ENCODE peak calls at places on chromosomes 5 and 9, in six cellular contexts. One of them, this sample, is unnamed.

GRCh38 chr5:34660444-34660843 is 4.3 kb downstream of the RAI14 start:
- DNase-seq in H1: no peak
- DNase-seq in A549: no peak
- DNase-seq in HepG2: no peak
- DNase-seq in endothelial cell of umbilical vein: peak
- DNase-seq in K562: no peak
- DNase-seq in this sample: no peak

GRCh38 chr5:104998572-104998971 is 1436.0 kb upstream of the NUDT12 start:
- DNase-seq in A549: no peak
- DNase-seq in H1: no peak
- DNase-seq in endothelial cell of umbilical vein: no peak
- DNase-seq in K562: peak
- DNase-seq in HepG2: no peak
- DNase-seq in this sample: no peak

GRCh38 chr9:88530051-88530450 is 4.9 kb upstream of the NXNL2 start:
- DNase-seq in H1: no peak
- DNase-seq in K562: no peak
- DNase-seq in HepG2: peak
- DNase-seq in endothelial cell of umbilical vein: no peak
- DNase-seq in A549: no peak
- DNase-seq in this sample: no peak

GRCh38 chr5:111929892-111930291 is 172.9 kb upstream of the NREP start:
- DNase-seq in endothelial cell of umbilical vein: no peak
- DNase-seq in A549: no peak
- DNase-seq in H1: no peak
- DNase-seq in HepG2: no peak
- DNase-seq in K562: no peak
- DNase-seq in this sample: no peak

GRCh38 chr5:115600771-115601170 is 1.5 kb downstream of the TICAM2 start:
- DNase-seq in HepG2: no peak
- DNase-seq in endothelial cell of umbilical vein: no peak
- DNase-seq in H1: no peak
- DNase-seq in A549: no peak
- DNase-seq in K562: no peak
- DNase-seq in this sample: no peak

GRCh38 chr9:100739208-100739607 is 161.3 kb downstream of the CAVIN4 start:
- DNase-seq in endothelial cell of umbilical vein: no peak
- DNase-seq in K562: no peak
- DNase-seq in A549: no peak
- DNase-seq in HepG2: no peak
- DNase-seq in H1: no peak
- DNase-seq in this sample: no peak

GRCh38 chr5:172870807-172871431 is 36.9 kb downstream of the ERGIC1 start:
- DNase-seq in H1: no peak
- DNase-seq in A549: no peak
- DNase-seq in K562: no peak
- DNase-seq in endothelial cell of umbilical vein: peak
- DNase-seq in HepG2: no peak
- DNase-seq in this sample: no peak

GRCh38 chr5:111685969-111686368 is 71.0 kb downstream of the NREP start:
- DNase-seq in K562: peak
- DNase-seq in HepG2: peak
- DNase-seq in H1: peak
- DNase-seq in endothelial cell of umbilical vein: no peak
- DNase-seq in A549: peak
- DNase-seq in this sample: peak

GRCh38 chr5:23631283-23632045 is 124.1 kb downstream of the PRDM9 start:
- DNase-seq in A549: peak
- DNase-seq in K562: no peak
- DNase-seq in endothelial cell of umbilical vein: no peak
- DNase-seq in H1: no peak
- DNase-seq in HepG2: no peak
- DNase-seq in this sample: no peak

GRCh38 chr5:160280384-160281090 is 31.8 kb downstream of the CCNJL start:
- DNase-seq in endothelial cell of umbilical vein: no peak
- DNase-seq in K562: no peak
- DNase-seq in H1: no peak
- DNase-seq in HepG2: no peak
- DNase-seq in A549: no peak
- DNase-seq in this sample: no peak

GRCh38 chr9:104958756-104959155 is 30.8 kb upstream of the ABCA1 start:
- DNase-seq in K562: no peak
- DNase-seq in HepG2: no peak
- DNase-seq in endothelial cell of umbilical vein: no peak
- DNase-seq in A549: no peak
- DNase-seq in H1: no peak
- DNase-seq in this sample: no peak

GRCh38 chr5:76489877-76490688 is 87.0 kb downstream of the IQGAP2 start:
- DNase-seq in K562: no peak
- DNase-seq in H1: no peak
- DNase-seq in HepG2: no peak
- DNase-seq in endothelial cell of umbilical vein: no peak
- DNase-seq in A549: no peak
- DNase-seq in this sample: no peak
- TF ChIP-seq JUN in K562: no peak
- TF ChIP-seq JUN in H1: no peak
- TF ChIP-seq JUN in HepG2: no peak
- TF ChIP-seq JUN in endothelial cell of umbilical vein: no peak
- TF ChIP-seq JUN in A549: no peak
- TF ChIP-seq JUN in this sample: no peak

GRCh38 chr9:86075132-86075807 is 24.1 kb downstream of the GOLM1 start:
- DNase-seq in A549: no peak
- DNase-seq in HepG2: no peak
- DNase-seq in H1: no peak
- DNase-seq in endothelial cell of umbilical vein: no peak
- DNase-seq in K562: no peak
- DNase-seq in this sample: no peak
- TF ChIP-seq JUN in A549: no peak
- TF ChIP-seq JUN in HepG2: no peak
- TF ChIP-seq JUN in H1: no peak
- TF ChIP-seq JUN in endothelial cell of umbilical vein: no peak
- TF ChIP-seq JUN in K562: no peak
- TF ChIP-seq JUN in this sample: no peak

GRCh38 chr9:89576404-89576824 is 28.4 kb upstream of the GADD45G start:
- DNase-seq in A549: peak
- DNase-seq in endothelial cell of umbilical vein: peak
- DNase-seq in HepG2: peak
- DNase-seq in K562: peak
- DNase-seq in H1: no peak
- DNase-seq in this sample: no peak
- TF ChIP-seq JUN in A549: no peak
- TF ChIP-seq JUN in endothelial cell of umbilical vein: no peak
- TF ChIP-seq JUN in HepG2: no peak
- TF ChIP-seq JUN in K562: no peak
- TF ChIP-seq JUN in H1: no peak
- TF ChIP-seq JUN in this sample: no peak

GRCh38 chr9:98536542-98537173 is 172.1 kb downstream of the GABBR2 start:
- DNase-seq in K562: peak
- DNase-seq in A549: no peak
- DNase-seq in H1: peak
- DNase-seq in endothelial cell of umbilical vein: no peak
- DNase-seq in HepG2: peak
- DNase-seq in this sample: peak

GRCh38 chr9:98532574-98532973 is 176.2 kb downstream of the GABBR2 start:
- DNase-seq in A549: no peak
- DNase-seq in endothelial cell of umbilical vein: no peak
- DNase-seq in H1: no peak
- DNase-seq in K562: no peak
- DNase-seq in HepG2: no peak
- DNase-seq in this sample: no peak

GRCh38 chr9:98532147-98532546 is 176.6 kb downstream of the GABBR2 start:
- DNase-seq in H1: no peak
- DNase-seq in endothelial cell of umbilical vein: peak
- DNase-seq in A549: no peak
- DNase-seq in K562: no peak
- DNase-seq in HepG2: no peak
- DNase-seq in this sample: no peak

GRCh38 chr9:98533132-98533531 is 175.6 kb downstream of the GABBR2 start:
- DNase-seq in K562: no peak
- DNase-seq in endothelial cell of umbilical vein: no peak
- DNase-seq in HepG2: no peak
- DNase-seq in H1: no peak
- DNase-seq in A549: no peak
- DNase-seq in this sample: no peak

GRCh38 chr9:98533866-98534265 is 174.9 kb downstream of the GABBR2 start:
- DNase-seq in HepG2: no peak
- DNase-seq in H1: no peak
- DNase-seq in A549: no peak
- DNase-seq in K562: no peak
- DNase-seq in endothelial cell of umbilical vein: no peak
- DNase-seq in this sample: no peak
- TF ChIP-seq JUN in HepG2: no peak
- TF ChIP-seq JUN in H1: no peak
- TF ChIP-seq JUN in A549: no peak
- TF ChIP-seq JUN in K562: no peak
- TF ChIP-seq JUN in endothelial cell of umbilical vein: no peak
- TF ChIP-seq JUN in this sample: no peak

DNA sequence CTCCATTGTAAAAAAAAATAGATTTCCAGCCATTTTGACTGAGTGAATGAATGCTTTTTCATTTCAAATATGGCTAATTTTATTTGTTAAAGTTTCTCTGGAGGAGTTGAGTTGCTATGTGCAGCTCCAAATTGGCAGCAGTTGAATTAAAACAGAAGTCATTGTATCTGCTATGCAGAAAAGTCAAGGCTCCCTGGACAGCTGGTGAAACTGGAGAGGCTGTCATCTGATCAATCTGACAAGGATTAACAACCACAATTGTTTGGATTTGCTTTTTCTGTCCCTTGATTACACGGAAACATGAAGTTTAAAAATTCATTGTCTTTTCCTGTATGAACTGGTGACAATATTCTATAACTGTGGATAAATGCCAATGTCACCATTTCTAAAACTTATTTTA is 713.8 kb downstream of the EFNA5 start:
- DNase-seq in A549: no peak
- DNase-seq in K562: no peak
- DNase-seq in HepG2: no peak
- DNase-seq in endothelial cell of umbilical vein: no peak
- DNase-seq in H1: no peak
- DNase-seq in this sample: no peak
- TF ChIP-seq JUN in A549: no peak
- TF ChIP-seq JUN in K562: no peak
- TF ChIP-seq JUN in HepG2: no peak
- TF ChIP-seq JUN in endothelial cell of umbilical vein: no peak
- TF ChIP-seq JUN in H1: no peak
- TF ChIP-seq JUN in this sample: no peak

DNA sequence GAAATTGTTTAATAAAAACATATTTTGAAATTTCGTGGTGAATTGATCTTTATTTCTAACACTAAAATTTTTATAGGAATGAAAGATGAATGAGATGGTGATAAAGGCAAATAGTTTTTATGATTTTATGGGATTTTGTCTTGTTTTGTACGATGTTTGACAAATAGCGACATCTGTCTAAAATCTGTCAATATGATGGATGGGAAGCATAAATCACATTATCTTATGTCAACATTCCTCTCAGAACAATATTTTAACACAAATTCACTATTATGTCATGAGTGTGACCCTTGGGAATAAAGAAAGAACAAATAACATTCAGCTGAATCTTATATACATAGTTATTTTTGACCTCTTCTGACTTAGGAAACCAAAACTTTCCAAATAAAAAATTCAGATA is 852.0 kb upstream of the CDH6 start:
- DNase-seq in A549: no peak
- DNase-seq in H1: no peak
- DNase-seq in endothelial cell of umbilical vein: no peak
- DNase-seq in HepG2: no peak
- DNase-seq in K562: no peak
- DNase-seq in this sample: no peak
- TF ChIP-seq JUN in A549: no peak
- TF ChIP-seq JUN in H1: no peak
- TF ChIP-seq JUN in endothelial cell of umbilical vein: no peak
- TF ChIP-seq JUN in HepG2: no peak
- TF ChIP-seq JUN in K562: no peak
- TF ChIP-seq JUN in this sample: no peak

GRCh38 chr9:136665704-136666363 is 3.1 kb downstream of the EGFL7 start:
- DNase-seq in K562: peak
- DNase-seq in HepG2: no peak
- DNase-seq in H1: no peak
- DNase-seq in A549: peak
- DNase-seq in endothelial cell of umbilical vein: no peak
- DNase-seq in this sample: peak
- TF ChIP-seq JUN in K562: no peak
- TF ChIP-seq JUN in HepG2: no peak
- TF ChIP-seq JUN in H1: no peak
- TF ChIP-seq JUN in A549: no peak
- TF ChIP-seq JUN in endothelial cell of umbilical vein: no peak
- TF ChIP-seq JUN in this sample: no peak

This sample was measured in WTC11.